ENCODE peak calls at places on chromosomes 5 and 9, in ten cellular contexts. N is endothelial cell, F is neural progenitor cell, B is stomach, K is GM13977, S is MM.1S, V is osteocyte, J is neural crest cell, X is Calu3, C is lower lobe of right lung. T is an unnamed sample.

GRCh38 chr5:179343902-179344300 is 1.4 kb downstream of the ADAMTS2 start:
- DNase-seq in J (peak), S (no peak), B (no peak), K (no peak), X (no peak), N (peak), F (peak), C (no peak), V (no peak), T (no peak)

GRCh38 chr5:159586941-159587340 is 256.7 kb upstream of the IL12B start:
- DNase-seq in B (no peak), K (no peak), C (no peak), V (no peak), J (no peak), F (no peak), S (no peak), X (no peak), N (no peak), T (no peak)

GRCh38 chr9:125586173-125586512 is 120.9 kb downstream of the MAPKAP1 start:
- DNase-seq in F (no peak), S (no peak), C (no peak), J (no peak), K (no peak), B (no peak), V (no peak), N (no peak), X (no peak), T (no peak)

GRCh38 chr5:180208435-180209081 is 453 bp downstream of the RASGEF1C start:
- DNase-seq in J (peak), C (no peak), X (peak), V (peak), B (no peak), S (no peak), N (no peak), F (peak), K (no peak), T (no peak)

GRCh38 chr5:98109561-98110006 is 663.9 kb upstream of the RGMB start:
- DNase-seq in X (no peak), V (no peak), J (no peak), N (no peak), B (no peak), F (no peak), S (no peak), C (no peak), K (no peak), T (peak)

GRCh38 chr9:35566417-35566816 is 38.6 kb upstream of the TESK1 start:
- DNase-seq in V (no peak), N (no peak), S (no peak), X (no peak), K (no peak), C (no peak), J (no peak), F (no peak), B (no peak), T (no peak)

GRCh38 chr5:172820046-172820767 is 13.8 kb upstream of the ERGIC1 start:
- DNase-seq in F (no peak), S (no peak), J (no peak), N (no peak), V (no peak), X (peak), K (no peak), C (no peak), B (peak), T (peak)

GRCh38 chr5:161846731-161847130 is 1.2 kb upstream of the GABRA1 start:
- DNase-seq in X (no peak), J (no peak), V (no peak), F (peak), N (no peak), K (no peak), C (no peak), B (no peak), S (peak), T (no peak)

GRCh38 chr9:116737137-116737546 is 50.0 kb downstream of the TRIM32 start:
- DNase-seq in K (peak), S (peak), B (peak), J (peak), V (peak), N (peak), C (peak), F (peak), X (peak), T (peak)

GRCh38 chr5:157575096-157575872 is at the start of gene ADAM19:
- DNase-seq in X (peak), N (peak), S (no peak), F (peak), V (peak), C (peak), B (no peak), J (peak), K (peak), T (peak)

GRCh38 chr9:13266172-13266571 is 13.3 kb downstream of the MPDZ start:
- DNase-seq in K (no peak), J (no peak), S (no peak), X (no peak), N (no peak), V (no peak), B (no peak), F (no peak), C (no peak), T (peak)

GRCh38 chr9:109252291-109252690 is 68.6 kb downstream of the EPB41L4B start:
- DNase-seq in B (no peak), V (no peak), F (no peak), C (no peak), K (no peak), N (no peak), X (no peak), J (no peak), S (no peak), T (no peak)

GRCh38 chr5:6832994-6833393 is 119.8 kb downstream of the TENT4A start:
- DNase-seq in B (no peak), K (no peak), X (no peak), S (peak), J (no peak), F (no peak), V (no peak), C (no peak), N (no peak), T (no peak)

GRCh38 chr5:82595083-82595482 is 316.9 kb upstream of the RPS23 start:
- DNase-seq in B (no peak), V (no peak), S (no peak), C (no peak), K (no peak), J (no peak), F (peak), N (no peak), X (no peak), T (no peak)

GRCh38 chr5:82594097-82594496 is 315.9 kb upstream of the RPS23 start:
- DNase-seq in J (no peak), K (no peak), C (no peak), X (no peak), V (no peak), S (no peak), N (no peak), F (no peak), B (no peak), T (peak)

GRCh38 chr5:82599692-82600091 is 321.5 kb upstream of the RPS23 start:
- DNase-seq in B (no peak), N (no peak), C (no peak), S (no peak), V (no peak), X (no peak), K (no peak), J (no peak), F (no peak), T (no peak)

GRCh38 chr5:82599030-82599429 is 320.9 kb upstream of the RPS23 start:
- DNase-seq in J (no peak), V (no peak), X (no peak), B (no peak), N (no peak), F (no peak), K (no peak), C (no peak), S (no peak), T (no peak)

DNA sequence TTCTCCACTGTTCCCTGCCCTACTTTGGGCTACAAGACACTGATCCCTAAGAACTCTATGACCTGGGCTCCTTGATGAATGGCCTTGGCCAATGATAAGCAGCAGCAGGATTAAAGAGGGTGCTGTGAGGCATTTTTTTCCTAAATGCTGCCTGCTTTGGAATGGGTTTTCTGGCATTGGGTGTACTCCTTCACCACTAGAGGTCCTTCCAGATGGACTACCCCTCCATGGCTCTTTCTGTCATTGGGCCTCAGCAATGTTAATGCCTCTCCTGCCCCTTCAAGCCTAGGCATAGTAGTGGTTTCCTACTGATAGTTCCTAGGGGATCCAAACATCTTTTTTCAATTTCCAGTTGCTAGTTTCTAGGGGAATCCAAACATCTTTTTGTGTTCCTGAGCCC is 319.3 kb upstream of the RPS23 start:
- DNase-seq in V (no peak), B (no peak), S (no peak), C (no peak), N (no peak), F (peak), X (no peak), J (no peak), K (no peak), T (no peak)
- TF ChIP-seq CTCF in V (peak), B (no peak), S (peak), C (no peak), N (peak), F (peak), X (no peak), J (peak), K (peak), T (peak)

GRCh38 chr5:181241393-181241975 is 2.2 kb downstream of the RACK1 start:
- DNase-seq in K (no peak), S (peak), X (no peak), B (no peak), C (no peak), J (no peak), F (no peak), V (no peak), N (no peak), T (peak)
- TF ChIP-seq CTCF in K (no peak), S (peak), X (no peak), B (no peak), C (no peak), J (no peak), F (no peak), V (no peak), N (no peak), T (peak)

DNA sequence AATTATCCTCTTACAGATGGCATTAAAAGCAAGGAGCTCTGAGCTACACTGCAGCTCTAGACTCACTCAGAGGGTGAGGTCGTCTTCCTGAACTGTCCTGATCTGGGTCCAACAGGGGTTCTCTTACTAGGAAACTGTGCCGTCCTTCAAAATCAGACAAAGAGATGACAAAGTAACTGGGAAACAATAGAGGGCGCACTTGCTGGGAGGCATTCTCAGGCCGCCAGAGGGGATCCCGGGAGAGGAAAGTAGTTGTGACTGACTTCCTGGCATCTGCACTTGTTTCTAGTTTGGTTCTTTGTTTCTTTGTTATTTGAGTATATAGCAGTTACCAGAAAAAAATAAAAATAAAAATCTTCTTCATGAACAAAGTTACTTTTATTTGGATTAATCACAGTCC is 142.9 kb upstream of the MSX2 start:
- DNase-seq in K (no peak), F (peak), X (peak), V (no peak), N (peak), B (peak), C (no peak), J (peak), S (no peak), T (no peak)
- TF ChIP-seq CTCF in K (peak), F (peak), X (peak), V (peak), N (peak), B (no peak), C (peak), J (peak), S (no peak), T (peak)

GRCh38 chr5:141478321-141478945 is 2.7 kb downstream of the PCDHGC3 start:
- DNase-seq in S (no peak), N (no peak), F (no peak), V (no peak), C (peak), K (no peak), J (no peak), B (peak), X (no peak), T (peak)
- TF ChIP-seq CTCF in S (no peak), N (peak), F (peak), V (no peak), C (peak), K (peak), J (peak), B (no peak), X (no peak), T (peak)

DNA sequence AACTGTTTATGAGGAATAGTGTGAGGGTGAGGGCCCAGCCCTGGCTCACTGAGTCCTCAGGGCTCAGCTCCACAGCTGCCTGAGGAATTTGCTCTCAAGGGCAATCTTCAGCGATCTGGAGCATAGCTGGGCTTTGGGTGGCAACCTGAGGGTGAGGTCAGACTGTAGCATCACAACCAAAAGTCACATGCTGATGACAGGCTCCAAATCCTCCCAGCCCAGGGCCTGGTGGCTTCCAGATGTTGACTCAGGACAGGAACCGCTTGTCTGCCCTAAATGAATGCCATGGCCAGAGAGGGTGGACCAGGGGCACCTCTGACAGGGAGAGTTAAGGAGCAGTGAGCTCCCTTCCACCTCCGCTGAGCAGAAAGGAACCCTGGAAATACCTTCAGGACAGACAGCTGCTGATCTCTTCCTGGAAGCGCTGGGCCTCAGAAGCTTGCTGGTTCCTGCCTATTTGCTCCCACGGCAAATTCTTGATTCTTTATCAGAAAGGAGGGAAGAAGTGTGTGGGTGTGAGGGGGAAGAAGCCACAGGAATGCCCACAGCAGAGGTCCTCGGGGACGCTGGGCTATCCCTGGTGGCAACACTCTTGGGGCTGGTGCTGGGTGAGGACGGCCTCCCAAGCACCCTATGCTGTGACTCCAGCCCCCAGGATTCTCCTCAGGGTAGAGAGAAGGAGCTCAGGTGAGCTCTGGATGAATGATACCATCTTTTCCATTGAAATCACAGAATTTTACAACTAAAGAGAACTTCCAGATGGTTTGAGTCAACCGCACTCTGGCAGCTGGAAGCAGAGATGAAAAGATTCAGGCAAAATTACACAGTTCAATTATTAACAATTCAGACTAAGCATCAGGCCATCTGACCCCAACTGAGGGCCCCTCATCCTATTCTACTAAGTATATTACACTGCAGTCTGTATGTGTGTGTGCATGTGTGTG is 13.8 kb upstream of the CTSL start:
- DNase-seq in N (no peak), C (no peak), X (no peak), K (no peak), V (no peak), J (no peak), B (no peak), F (no peak), S (no peak), T (peak)
- TF ChIP-seq CTCF in N (no peak), C (no peak), X (no peak), K (no peak), V (no peak), J (no peak), B (no peak), F (no peak), S (no peak), T (no peak)

DNA sequence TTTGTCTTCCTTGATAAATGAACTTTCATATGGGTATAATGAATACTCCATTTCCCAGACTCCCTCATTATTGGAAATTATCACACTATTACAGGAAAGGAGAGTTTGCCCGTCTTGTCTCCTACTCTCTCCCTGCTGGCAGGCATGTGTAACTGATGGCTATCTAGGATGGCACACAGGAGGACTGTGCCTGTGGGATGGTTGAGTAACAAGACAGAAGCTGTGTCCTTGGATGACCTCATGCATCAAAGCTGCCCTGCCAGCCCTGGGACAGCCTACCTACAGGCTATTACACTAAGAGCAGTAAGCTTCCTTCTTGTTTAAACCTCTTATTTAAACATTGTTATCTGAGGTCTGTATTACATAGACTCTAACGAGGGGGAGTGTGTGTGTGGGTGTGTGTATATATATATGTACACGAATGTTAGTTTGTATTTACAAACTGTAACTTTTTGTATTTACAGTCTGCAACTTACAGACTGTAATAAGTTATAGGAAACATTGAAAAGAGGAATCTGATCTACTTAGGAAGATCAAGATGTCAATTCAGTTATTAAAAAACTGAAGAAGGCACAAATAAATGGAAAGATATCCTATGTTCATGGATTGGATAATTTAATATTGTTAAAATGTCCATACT is 247.6 kb upstream of the ACO1 start:
- DNase-seq in C (no peak), X (no peak), B (no peak), V (no peak), F (peak), J (no peak), K (no peak), N (no peak), S (no peak), T (no peak)
- TF ChIP-seq CTCF in C (no peak), X (no peak), B (no peak), V (no peak), F (peak), J (peak), K (no peak), N (no peak), S (no peak), T (no peak)

T was measured in astrocyte of the spinal cord.